ENCODE peak calls at places on chromosomes 16 and 17, in seven cellular contexts. One of them, this sample, is unnamed. For H3K9me3, the result is how much of the 10 kb centered on the place peaks cover.

GRCh38 chr16:642189-643049 is 791 bp downstream of the MCRIP2 start:
- DNase-seq in left ventricle myocardium inferior: peak
- DNase-seq in SK-N-SH: peak
- DNase-seq in CD4-positive, alpha-beta T cell: no peak
- DNase-seq in heart right ventricle: peak
- DNase-seq in mammary epithelial cell: no peak
- DNase-seq in A549: peak
- DNase-seq in this sample: no peak

GRCh38 chr17:74812109-74812864 is 36.1 kb upstream of the NAT9 start:
- DNase-seq in mammary epithelial cell: no peak
- DNase-seq in CD4-positive, alpha-beta T cell: no peak
- DNase-seq in SK-N-SH: no peak
- DNase-seq in A549: no peak
- DNase-seq in heart right ventricle: no peak
- DNase-seq in left ventricle myocardium inferior: peak
- DNase-seq in this sample: no peak

GRCh38 chr16:14057878-14058382 is 13.2 kb upstream of the MRTFB start:
- DNase-seq in left ventricle myocardium inferior: no peak
- DNase-seq in mammary epithelial cell: no peak
- DNase-seq in A549: no peak
- DNase-seq in SK-N-SH: no peak
- DNase-seq in CD4-positive, alpha-beta T cell: no peak
- DNase-seq in heart right ventricle: no peak
- DNase-seq in this sample: peak

GRCh38 chr16:19114359-19115147 is 789 bp downstream of the ITPRIPL2 start:
- DNase-seq in mammary epithelial cell: peak
- DNase-seq in heart right ventricle: peak
- DNase-seq in left ventricle myocardium inferior: peak
- DNase-seq in CD4-positive, alpha-beta T cell: no peak
- DNase-seq in SK-N-SH: peak
- DNase-seq in A549: peak
- DNase-seq in this sample: peak

GRCh38 chr17:69978056-69978646 is 96.9 kb upstream of the KCNJ16 start:
- DNase-seq in SK-N-SH: no peak
- DNase-seq in A549: no peak
- DNase-seq in CD4-positive, alpha-beta T cell: no peak
- DNase-seq in left ventricle myocardium inferior: no peak
- DNase-seq in mammary epithelial cell: peak
- DNase-seq in heart right ventricle: no peak
- DNase-seq in this sample: no peak

GRCh38 chr17:50274142-50274944 is at the start of gene TMEM92:
- DNase-seq in heart right ventricle: no peak
- DNase-seq in SK-N-SH: peak
- DNase-seq in left ventricle myocardium inferior: no peak
- DNase-seq in mammary epithelial cell: no peak
- DNase-seq in A549: peak
- DNase-seq in CD4-positive, alpha-beta T cell: no peak
- DNase-seq in this sample: no peak

GRCh38 chr17:45653616-45654015 is 130.5 kb upstream of the CRHR1 start:
- DNase-seq in mammary epithelial cell: no peak
- DNase-seq in CD4-positive, alpha-beta T cell: no peak
- DNase-seq in left ventricle myocardium inferior: no peak
- DNase-seq in heart right ventricle: no peak
- DNase-seq in A549: no peak
- DNase-seq in SK-N-SH: no peak
- DNase-seq in this sample: no peak

GRCh38 chr17:15954222-15954621 is 9.3 kb downstream of the ADORA2B start:
- DNase-seq in heart right ventricle: no peak
- DNase-seq in left ventricle myocardium inferior: no peak
- DNase-seq in SK-N-SH: no peak
- DNase-seq in A549: peak
- DNase-seq in CD4-positive, alpha-beta T cell: no peak
- DNase-seq in mammary epithelial cell: peak
- DNase-seq in this sample: no peak

GRCh38 chr16:22762486-22762885 is 51.5 kb upstream of the HS3ST2 start:
- DNase-seq in A549: no peak
- DNase-seq in left ventricle myocardium inferior: no peak
- DNase-seq in SK-N-SH: no peak
- DNase-seq in CD4-positive, alpha-beta T cell: no peak
- DNase-seq in mammary epithelial cell: no peak
- DNase-seq in heart right ventricle: no peak
- DNase-seq in this sample: no peak

GRCh38 chr17:80644588-80644987 is 100.0 kb downstream of the RPTOR start:
- DNase-seq in heart right ventricle: no peak
- DNase-seq in CD4-positive, alpha-beta T cell: no peak
- DNase-seq in SK-N-SH: no peak
- DNase-seq in mammary epithelial cell: no peak
- DNase-seq in A549: no peak
- DNase-seq in left ventricle myocardium inferior: no peak
- DNase-seq in this sample: no peak

GRCh38 chr16:85571813-85572619 is 41.1 kb upstream of the GSE1 start:
- DNase-seq in left ventricle myocardium inferior: no peak
- DNase-seq in A549: no peak
- DNase-seq in CD4-positive, alpha-beta T cell: no peak
- DNase-seq in SK-N-SH: no peak
- DNase-seq in heart right ventricle: no peak
- DNase-seq in mammary epithelial cell: no peak
- DNase-seq in this sample: no peak

GRCh38 chr16:66713076-66713475 is 16.5 kb upstream of the CMTM4 start:
- DNase-seq in CD4-positive, alpha-beta T cell: no peak
- DNase-seq in left ventricle myocardium inferior: no peak
- DNase-seq in heart right ventricle: no peak
- DNase-seq in SK-N-SH: no peak
- DNase-seq in mammary epithelial cell: no peak
- DNase-seq in A549: no peak
- DNase-seq in this sample: no peak

GRCh38 chr17:79707931-79708891 is 22.5 kb upstream of the ENPP7 start:
- DNase-seq in CD4-positive, alpha-beta T cell: peak
- DNase-seq in heart right ventricle: peak
- DNase-seq in A549: peak
- DNase-seq in SK-N-SH: peak
- DNase-seq in mammary epithelial cell: peak
- DNase-seq in left ventricle myocardium inferior: no peak
- DNase-seq in this sample: no peak

GRCh38 chr16:73071131-73071940 is 23.4 kb upstream of the ZFHX3 start:
- DNase-seq in A549: peak
- DNase-seq in left ventricle myocardium inferior: peak
- DNase-seq in mammary epithelial cell: no peak
- DNase-seq in heart right ventricle: peak
- DNase-seq in SK-N-SH: peak
- DNase-seq in CD4-positive, alpha-beta T cell: no peak
- DNase-seq in this sample: no peak

GRCh38 chr16:46690281-46691178 is 1.1 kb downstream of the ORC6 start:
- DNase-seq in mammary epithelial cell: no peak
- DNase-seq in left ventricle myocardium inferior: no peak
- DNase-seq in SK-N-SH: no peak
- DNase-seq in heart right ventricle: no peak
- DNase-seq in A549: no peak
- DNase-seq in CD4-positive, alpha-beta T cell: no peak
- DNase-seq in this sample: no peak

GRCh38 chr17:82204831-82205719 is 7.6 kb downstream of the CCDC57 start:
- DNase-seq in A549: peak
- DNase-seq in CD4-positive, alpha-beta T cell: no peak
- DNase-seq in SK-N-SH: peak
- DNase-seq in mammary epithelial cell: peak
- DNase-seq in left ventricle myocardium inferior: no peak
- DNase-seq in heart right ventricle: no peak
- DNase-seq in this sample: no peak

DNA sequence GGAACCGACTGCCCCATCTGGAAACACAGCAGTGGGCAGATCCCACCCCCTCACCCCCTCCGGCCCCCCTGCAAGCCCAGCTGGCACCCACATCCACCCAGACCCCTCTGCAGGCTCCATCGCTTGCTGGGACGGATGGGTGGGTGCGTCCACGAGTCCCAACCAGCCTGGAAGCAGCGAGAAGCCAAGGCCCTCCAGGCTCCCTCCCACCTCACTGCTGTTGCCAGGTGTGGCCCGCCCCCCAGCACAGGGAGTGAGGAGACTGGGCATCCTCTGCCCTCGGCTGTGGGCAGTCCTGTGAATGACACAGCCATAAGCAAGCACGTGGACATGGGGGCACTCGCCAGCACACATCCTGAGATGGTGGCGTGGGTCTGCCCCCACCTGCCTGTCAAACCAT is 11.4 kb downstream of the TMEM11 start:
- DNase-seq in CD4-positive, alpha-beta T cell: no peak
- DNase-seq in SK-N-SH: no peak
- DNase-seq in heart right ventricle: no peak
- DNase-seq in mammary epithelial cell: no peak
- DNase-seq in left ventricle myocardium inferior: no peak
- DNase-seq in A549: no peak
- DNase-seq in this sample: no peak
- H3K9me3 ChIP-seq in CD4-positive, alpha-beta T cell: under half
- H3K9me3 ChIP-seq in SK-N-SH: under half
- H3K9me3 ChIP-seq in heart right ventricle: under half
- H3K9me3 ChIP-seq in mammary epithelial cell: under half
- H3K9me3 ChIP-seq in left ventricle myocardium inferior: under half
- H3K9me3 ChIP-seq in A549: under half
- H3K9me3 ChIP-seq in this sample: under half

DNA sequence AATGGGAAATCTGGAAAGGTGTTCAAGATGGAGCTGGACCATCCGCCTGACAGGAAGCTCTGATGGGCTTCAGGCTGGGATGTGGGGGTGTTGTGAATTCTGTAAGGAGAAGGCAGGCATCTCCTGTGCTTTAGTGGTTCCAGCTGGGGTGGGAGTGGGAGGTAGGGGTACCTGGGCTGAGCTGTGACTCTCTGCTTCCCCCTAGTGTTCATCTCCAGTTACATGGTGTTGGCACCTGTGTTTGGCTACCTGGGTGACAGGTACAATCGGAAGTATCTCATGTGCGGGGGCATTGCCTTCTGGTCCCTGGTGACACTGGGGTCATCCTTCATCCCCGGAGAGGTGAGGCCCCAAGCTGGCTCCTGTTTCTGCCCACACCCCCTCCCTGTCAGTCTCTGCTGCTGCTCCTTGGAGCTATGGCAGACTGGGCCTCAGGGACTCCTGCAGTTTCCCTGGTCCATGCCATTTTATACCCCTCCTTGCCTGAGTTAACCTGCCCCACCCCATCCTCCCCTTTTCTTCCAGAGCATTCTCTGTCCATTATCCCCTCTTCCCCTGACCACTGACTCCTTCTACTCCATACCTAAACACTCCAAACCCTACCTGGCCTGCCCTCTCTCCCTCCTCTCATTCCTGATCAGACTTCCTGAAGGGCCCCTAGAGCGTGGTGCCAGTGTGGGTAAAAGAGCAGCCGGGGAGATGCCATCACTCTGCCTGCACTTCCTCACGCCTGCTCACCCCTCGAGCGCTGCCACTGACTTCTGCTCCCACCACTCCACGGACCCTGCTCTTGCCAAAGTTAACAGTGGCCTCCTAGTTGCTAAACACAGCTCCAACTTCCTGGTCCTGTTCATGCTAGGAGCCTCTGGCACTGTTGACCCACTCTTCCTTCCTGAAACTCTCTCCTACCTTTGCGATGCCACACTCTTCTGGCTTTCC is 3.4 kb downstream of the SPNS1 start:
- DNase-seq in CD4-positive, alpha-beta T cell: no peak
- DNase-seq in A549: no peak
- DNase-seq in mammary epithelial cell: no peak
- DNase-seq in SK-N-SH: no peak
- DNase-seq in heart right ventricle: no peak
- DNase-seq in left ventricle myocardium inferior: no peak
- DNase-seq in this sample: no peak
- TF ChIP-seq CTCF in CD4-positive, alpha-beta T cell: peak
- TF ChIP-seq CTCF in A549: peak
- TF ChIP-seq CTCF in mammary epithelial cell: peak
- TF ChIP-seq CTCF in SK-N-SH: peak
- TF ChIP-seq CTCF in heart right ventricle: no peak
- TF ChIP-seq CTCF in left ventricle myocardium inferior: peak
- TF ChIP-seq CTCF in this sample: peak

GRCh38 chr16:35234679-35235078 is 1775.3 kb downstream of the TP53TG3F start:
- DNase-seq in mammary epithelial cell: no peak
- DNase-seq in left ventricle myocardium inferior: no peak
- DNase-seq in CD4-positive, alpha-beta T cell: no peak
- DNase-seq in SK-N-SH: no peak
- DNase-seq in heart right ventricle: no peak
- DNase-seq in A549: no peak
- DNase-seq in this sample: no peak
- H3K9me3 ChIP-seq in mammary epithelial cell: under half
- H3K9me3 ChIP-seq in left ventricle myocardium inferior: under half
- H3K9me3 ChIP-seq in CD4-positive, alpha-beta T cell: under half
- H3K9me3 ChIP-seq in SK-N-SH: under half
- H3K9me3 ChIP-seq in heart right ventricle: under half
- H3K9me3 ChIP-seq in A549: under half
- H3K9me3 ChIP-seq in this sample: under half

GRCh38 chr16:2150418-2151187 is 2.2 kb downstream of the RAB26 start:
- DNase-seq in A549: peak
- DNase-seq in SK-N-SH: peak
- DNase-seq in CD4-positive, alpha-beta T cell: no peak
- DNase-seq in heart right ventricle: no peak
- DNase-seq in left ventricle myocardium inferior: no peak
- DNase-seq in mammary epithelial cell: peak
- DNase-seq in this sample: no peak
- TF ChIP-seq CTCF in A549: no peak
- TF ChIP-seq CTCF in SK-N-SH: no peak
- TF ChIP-seq CTCF in CD4-positive, alpha-beta T cell: no peak
- TF ChIP-seq CTCF in heart right ventricle: no peak
- TF ChIP-seq CTCF in left ventricle myocardium inferior: no peak
- TF ChIP-seq CTCF in mammary epithelial cell: no peak
- TF ChIP-seq CTCF in this sample: no peak